ENCODE peak calls at places on chromosomes 13 and 19, in eight cellular contexts. V, H, R, J, S, Q, X and I are unnamed samples.
A peak's percentile ranks its signal among the peaks of the same experiment; 100 is the strongest.

GRCh38 chr13:97468331-97468730 is 34.4 kb downstream of the RAP2A start:
- DNase-seq in V (no peak), H (no peak), R (no peak), J (no peak), S (no peak), Q (no peak), X (no peak), I (no peak)

GRCh38 chr13:30720470-30720869 is 14.9 kb upstream of the ALOX5AP start:
- DNase-seq in V (no peak), H (no peak), R (no peak), J (no peak), S (no peak), Q (no peak), X (no peak), I (no peak)

GRCh38 chr19:37979547-37980082 is 72.6 kb downstream of the SIPA1L3 start:
- DNase-seq in V (peak; percentile 57), H (no peak), R (peak; percentile 60), J (peak; percentile 75), S (no peak), Q (no peak), X (no peak), I (no peak)

GRCh38 chr19:44552324-44552723 is 22.8 kb upstream of the CEACAM20 start:
- DNase-seq in V (peak; percentile 60), H (no peak), R (no peak), J (peak; percentile 66), S (no peak), Q (no peak), X (no peak), I (no peak)

GRCh38 chr13:98481511-98481951 is 95.4 kb downstream of the STK24 start:
- DNase-seq in V (no peak), H (no peak), R (no peak), J (no peak), S (no peak), Q (no peak), X (no peak), I (no peak)

GRCh38 chr19:15112385-15112784 is 5.2 kb downstream of the SYDE1 start:
- DNase-seq in V (no peak), H (no peak), R (no peak), J (no peak), S (no peak), Q (no peak), X (no peak), I (no peak)

GRCh38 chr13:85405316-85405897 is 393.8 kb downstream of the SLITRK6 start:
- DNase-seq in V (no peak), H (no peak), R (no peak), J (no peak), S (no peak), Q (no peak), X (no peak), I (no peak)

GRCh38 chr13:79241697-79242096 is 164.4 kb downstream of the RBM26 start:
- DNase-seq in V (no peak), H (no peak), R (no peak), J (no peak), S (no peak), Q (no peak), X (no peak), I (no peak)

GRCh38 chr19:43481701-43482100 is 16.3 kb upstream of the LYPD3 start:
- DNase-seq in V (no peak), H (no peak), R (no peak), J (no peak), S (no peak), Q (no peak), X (no peak), I (no peak)

GRCh38 chr19:13100031-13100588 is 2.5 kb downstream of the LYL1 start:
- DNase-seq in V (peak; percentile 69), H (no peak), R (peak; percentile 66), J (no peak), S (peak; percentile 28), Q (no peak), X (no peak), I (peak; percentile 51)

GRCh38 chr19:681638-682037 is 5.4 kb downstream of the FSTL3 start:
- DNase-seq in V (no peak), H (no peak), R (no peak), J (no peak), S (no peak), Q (no peak), X (no peak), I (no peak)

GRCh38 chr19:679418-680286 is 3.5 kb downstream of the FSTL3 start:
- DNase-seq in V (peak; percentile 66), H (peak; percentile 92), R (peak; percentile 92), J (peak; percentile 83), S (peak; percentile 85), Q (peak; percentile 55), X (no peak), I (no peak)

GRCh38 chr19:681029-681626 is 4.9 kb downstream of the FSTL3 start:
- DNase-seq in V (peak; percentile 94), H (peak; percentile 82), R (no peak), J (peak; percentile 97), S (no peak), Q (peak; percentile 53), X (no peak), I (peak; percentile 96)

GRCh38 chr19:678791-679388 is 2.7 kb downstream of the FSTL3 start:
- DNase-seq in V (no peak), H (peak; percentile 62), R (no peak), J (no peak), S (no peak), Q (peak; percentile 51), X (no peak), I (no peak)

DNA sequence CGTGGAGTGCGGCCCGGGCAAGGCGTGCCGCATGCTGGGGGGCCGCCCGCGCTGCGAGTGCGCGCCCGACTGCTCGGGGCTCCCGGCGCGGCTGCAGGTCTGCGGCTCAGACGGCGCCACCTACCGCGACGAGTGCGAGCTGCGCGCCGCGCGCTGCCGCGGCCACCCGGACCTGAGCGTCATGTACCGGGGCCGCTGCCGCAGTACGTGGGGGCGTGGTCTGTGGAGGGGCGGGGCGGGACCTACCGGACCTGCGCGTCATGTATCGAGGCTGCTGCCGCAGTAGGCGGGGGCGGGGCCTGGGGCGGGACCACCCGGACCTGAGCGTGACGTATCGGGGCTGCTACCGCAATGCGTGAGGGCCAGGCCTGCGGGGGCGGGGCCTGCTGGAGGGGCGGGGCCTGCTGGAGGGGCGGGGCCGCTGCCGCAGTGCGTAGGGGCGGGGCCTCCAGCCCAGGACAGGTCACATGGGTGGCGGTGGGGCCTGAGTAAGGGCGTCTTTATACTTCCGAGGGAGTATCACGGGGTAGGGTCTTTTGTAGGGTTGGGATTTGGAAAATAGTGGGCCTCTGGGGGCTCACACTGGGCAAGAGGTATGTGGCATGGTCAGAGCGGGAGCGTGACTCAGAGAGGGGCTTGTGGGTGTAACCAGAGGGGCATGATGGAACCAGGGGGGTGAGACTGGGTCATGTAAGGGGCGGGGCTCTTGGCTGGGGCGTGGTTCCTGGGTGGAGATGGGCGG is 4.3 kb downstream of the FSTL3 start:
- DNase-seq in V (peak; percentile 100), H (peak; percentile 100), R (peak; percentile 100), J (peak; percentile 100), S (peak; percentile 99), Q (peak; percentile 100), X (peak; percentile 96), I (peak; percentile 100)
- TF ChIP-seq CTCF in V (peak; percentile 47), H (peak; percentile 85), R (peak; percentile 35), J (peak; percentile 39), S (peak; percentile 69), Q (peak; percentile 51), X (peak; percentile 35), I (no peak)

DNA sequence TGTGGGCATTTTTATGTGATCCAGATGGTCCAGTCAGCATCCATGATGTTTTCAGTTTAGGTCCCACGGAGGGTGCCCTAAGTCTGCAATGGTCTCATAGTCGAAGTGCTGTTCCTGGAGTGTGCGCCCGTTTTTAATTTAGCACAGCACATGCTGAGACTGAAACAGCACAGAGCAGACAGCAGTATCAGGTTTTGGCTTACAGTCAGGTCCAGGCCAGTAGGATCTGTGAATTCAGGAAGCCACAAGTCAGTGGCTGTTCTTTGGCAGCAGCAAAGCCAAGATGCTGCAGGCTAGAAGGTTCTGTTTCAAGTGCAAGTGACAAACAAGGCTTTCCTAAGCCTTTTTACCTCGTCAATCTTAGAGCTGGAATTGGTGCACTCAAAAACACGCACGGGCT is 18.3 kb downstream of the FBXO27 start:
- DNase-seq in V (no peak), H (no peak), R (no peak), J (no peak), S (no peak), Q (no peak), X (no peak), I (no peak)
- H3K27ac ChIP-seq in V (no peak overlapping the region), H (no peak overlapping the region), R (no peak overlapping the region), J (no peak overlapping the region), S (no peak overlapping the region), Q (no peak overlapping the region), X (no peak overlapping the region), I (no peak overlapping the region)

GRCh38 chr13:18936104-18936503 is 245.5 kb downstream of the TUBA3C start:
- DNase-seq in V (no peak), H (no peak), R (no peak), J (no peak), S (no peak), Q (no peak), X (no peak), I (no peak)
- H3K9me3 ChIP-seq in V (no peaks in the 10 kb centered on the region), H (no peaks in the 10 kb centered on the region), R (no peaks in the 10 kb centered on the region), J (no peaks in the 10 kb centered on the region), S (no peaks in the 10 kb centered on the region), Q (no peaks in the 10 kb centered on the region), X (no peaks in the 10 kb centered on the region), I (no peaks in the 10 kb centered on the region)

GRCh38 chr19:10309423-10309822 is at the start of gene ZGLP1:
- DNase-seq in V (no peak), H (no peak), R (no peak), J (no peak), S (no peak), Q (no peak), X (no peak), I (no peak)

GRCh38 chr19:10305139-10305806 is 4.3 kb downstream of the ZGLP1 start:
- DNase-seq in V (no peak), H (no peak), R (no peak), J (peak; percentile 82), S (no peak), Q (no peak), X (no peak), I (no peak)

DNA sequence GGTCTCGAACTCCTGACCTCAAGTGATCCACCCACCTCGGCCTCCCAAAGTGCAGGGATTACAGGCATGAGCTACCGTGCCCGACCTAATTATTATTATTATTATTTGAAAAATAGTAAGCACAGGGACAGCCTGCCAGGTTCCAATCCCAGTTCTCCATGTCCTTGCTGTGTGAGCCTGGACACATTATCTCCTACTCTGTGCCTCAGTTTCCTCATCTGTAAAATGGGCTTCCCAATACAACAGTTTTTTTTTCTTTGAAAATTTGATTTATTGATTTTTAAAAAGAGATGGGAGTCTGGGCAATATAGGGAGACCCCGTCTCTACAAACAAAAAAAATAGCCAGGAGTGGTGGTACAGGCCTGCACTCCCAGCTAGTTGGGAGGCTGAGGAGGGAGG is 3.3 kb downstream of the ZGLP1 start:
- DNase-seq in V (no peak), H (no peak), R (no peak), J (no peak), S (no peak), Q (no peak), X (no peak), I (no peak)
- TF ChIP-seq CTCF in V (no peak), H (no peak), R (no peak), J (no peak), S (no peak), Q (no peak), X (no peak), I (no peak)

GRCh38 chr13:49026851-49027250 is 51.1 kb downstream of the FNDC3A start:
- DNase-seq in V (no peak), H (no peak), R (no peak), J (no peak), S (no peak), Q (no peak), X (no peak), I (no peak)
- H3K27ac ChIP-seq in V (no peak overlapping the region), H (no peak overlapping the region), R (no peak overlapping the region), J (no peak overlapping the region), S (no peak overlapping the region), Q (no peak overlapping the region), X (no peak overlapping the region), I (no peak overlapping the region)